ENCODE peak calls at places on chromosomes 13 and 19, in six cellular contexts. D is heart left ventricle, A is GM23338, W is thyroid gland, L is GM23248, N is A549. K is an unnamed sample.

GRCh38 chr19:1511989-1512338 is 855 bp downstream of the ADAMTSL5 start:
- DNase-seq in D (no peak), A (no peak), W (no peak), L (no peak), N (no peak), K (no peak)

GRCh38 chr13:101401196-101401595 is 15.1 kb downstream of the NALCN start:
- DNase-seq in D (no peak), A (no peak), W (no peak), L (peak; percentile 57), N (no peak), K (no peak)

GRCh38 chr13:47310376-47310775 is 413.5 kb upstream of the HTR2A start:
- DNase-seq in D (no peak), A (no peak), W (no peak), L (no peak), N (no peak), K (no peak)

GRCh38 chr19:3323026-3323425 is 43.4 kb upstream of the NFIC start:
- DNase-seq in D (no peak), A (no peak), W (no peak), L (no peak), N (no peak), K (no peak)

GRCh38 chr13:48018637-48019036 is 17.6 kb upstream of the SUCLA2 start:
- DNase-seq in D (no peak), A (no peak), W (no peak), L (no peak), N (no peak), K (no peak)

GRCh38 chr19:17281391-17282304 is at the start of gene ANKLE1:
- DNase-seq in D (peak; percentile 52), A (peak; percentile 88), W (no peak), L (peak; percentile 50), N (no peak), K (no peak)

GRCh38 chr13:114113961-114114360 is 18.5 kb downstream of the RASA3 start:
- DNase-seq in D (no peak), A (no peak), W (no peak), L (no peak), N (no peak), K (no peak)

GRCh38 chr19:20038358-20039202 is 725 bp downstream of the ZNF682 start:
- DNase-seq in D (no peak), A (no peak), W (no peak), L (peak; percentile 63), N (no peak), K (no peak)

GRCh38 chr13:98054301-98054700 is 88.6 kb upstream of the FARP1 start:
- DNase-seq in D (no peak), A (peak; percentile 33), W (no peak), L (no peak), N (no peak), K (no peak)

GRCh38 chr19:35268546-35269424 is at the start of gene USF2:
- DNase-seq in D (peak; percentile 86), A (peak; percentile 78), W (peak; percentile 81), L (peak; percentile 84), N (peak; percentile 97), K (peak; percentile 63)

GRCh38 chr19:2422951-2423880 is 4.2 kb downstream of the TIMM13 start:
- DNase-seq in D (no peak), A (no peak), W (no peak), L (no peak), N (no peak), K (no peak)

GRCh38 chr13:51831519-51831918 is 13.5 kb downstream of the TMEM272 start:
- DNase-seq in D (no peak), A (no peak), W (no peak), L (no peak), N (no peak), K (no peak)
- H3K4me3 ChIP-seq in D (no peak overlapping the region), A (no peak overlapping the region), W (no peak overlapping the region), L (no peak overlapping the region), N (no peak overlapping the region), K (no peak overlapping the region)

DNA sequence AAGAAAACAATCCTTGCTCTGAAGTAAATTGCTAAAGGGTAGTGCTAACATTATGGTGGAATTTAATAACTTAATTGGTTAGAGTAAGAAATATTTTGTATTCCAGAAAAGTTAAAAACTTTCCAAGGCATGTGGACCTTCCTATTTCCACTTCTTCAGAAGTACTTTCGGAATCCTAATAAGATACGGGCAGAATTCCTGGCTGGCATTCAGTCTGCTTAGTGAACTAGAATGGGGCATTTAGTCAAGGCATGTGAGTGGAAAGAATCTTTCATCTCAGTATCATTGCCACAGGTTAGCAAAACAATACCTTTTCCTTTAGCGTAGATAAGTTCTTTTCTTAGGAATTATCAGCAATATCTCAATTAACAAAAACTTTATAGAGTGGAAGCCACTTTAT is 85.1 kb downstream of the TNFRSF19 start:
- DNase-seq in D (no peak), A (no peak), W (no peak), L (no peak), N (no peak), K (no peak)
- H3K27ac ChIP-seq in D (peak overlapping the region; percentile 67), A (no peak overlapping the region), W (no peak overlapping the region), L (no peak overlapping the region), N (no peak overlapping the region), K (no peak overlapping the region)

GRCh38 chr19:49380391-49380790 is 7.7 kb upstream of the KASH5 start:
- DNase-seq in D (no peak), A (no peak), W (no peak), L (no peak), N (no peak), K (no peak)

GRCh38 chr19:49378501-49378900 is 9.5 kb upstream of the KASH5 start:
- DNase-seq in D (no peak), A (no peak), W (no peak), L (no peak), N (no peak), K (no peak)

GRCh38 chr19:49387936-49388372 is at the start of gene KASH5:
- DNase-seq in D (peak; percentile 73), A (peak; percentile 62), W (peak; percentile 68), L (no peak), N (peak; percentile 53), K (peak; percentile 61)

GRCh38 chr19:49382639-49383038 is 5.4 kb upstream of the KASH5 start:
- DNase-seq in D (no peak), A (no peak), W (no peak), L (no peak), N (no peak), K (no peak)

DNA sequence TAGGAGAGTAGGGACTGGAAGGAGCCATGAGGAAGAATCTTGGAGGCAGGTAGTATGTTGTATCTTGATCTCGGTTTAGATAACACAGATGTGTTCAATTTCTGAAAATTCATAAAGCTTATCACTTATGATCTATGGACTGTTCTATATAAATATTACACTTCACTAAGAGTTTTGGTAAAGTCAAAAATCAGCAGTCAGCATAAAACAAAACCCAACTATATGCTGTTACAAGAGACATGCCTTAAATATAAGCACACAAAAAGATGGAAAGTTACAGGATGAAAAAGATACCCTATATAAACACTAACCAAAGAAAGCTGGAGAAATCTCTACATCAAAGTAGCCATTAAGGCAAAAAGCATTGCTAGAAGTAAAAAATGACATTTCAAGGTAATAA is 4.5 kb upstream of the KASH5 start:
- DNase-seq in D (no peak), A (no peak), W (no peak), L (no peak), N (no peak), K (no peak)
- H3K4me1 ChIP-seq in D (no peaks in the 10 kb centered on the region), A (no peaks in the 10 kb centered on the region), W (no peaks in the 10 kb centered on the region), L (no peaks in the 10 kb centered on the region), N (no peaks in the 10 kb centered on the region), K (no peaks in the 10 kb centered on the region)

GRCh38 chr19:10226376-10227214 is 4.5 kb downstream of the S1PR2 start:
- DNase-seq in D (peak; percentile 89), A (no peak), W (no peak), L (peak; percentile 89), N (no peak), K (no peak)
- H3K4me3 ChIP-seq in D (peak overlapping the region; percentile 19), A (no peak overlapping the region), W (no peak overlapping the region), L (peak overlapping the region; percentile 25), N (no peak overlapping the region), K (no peak overlapping the region)

DNA sequence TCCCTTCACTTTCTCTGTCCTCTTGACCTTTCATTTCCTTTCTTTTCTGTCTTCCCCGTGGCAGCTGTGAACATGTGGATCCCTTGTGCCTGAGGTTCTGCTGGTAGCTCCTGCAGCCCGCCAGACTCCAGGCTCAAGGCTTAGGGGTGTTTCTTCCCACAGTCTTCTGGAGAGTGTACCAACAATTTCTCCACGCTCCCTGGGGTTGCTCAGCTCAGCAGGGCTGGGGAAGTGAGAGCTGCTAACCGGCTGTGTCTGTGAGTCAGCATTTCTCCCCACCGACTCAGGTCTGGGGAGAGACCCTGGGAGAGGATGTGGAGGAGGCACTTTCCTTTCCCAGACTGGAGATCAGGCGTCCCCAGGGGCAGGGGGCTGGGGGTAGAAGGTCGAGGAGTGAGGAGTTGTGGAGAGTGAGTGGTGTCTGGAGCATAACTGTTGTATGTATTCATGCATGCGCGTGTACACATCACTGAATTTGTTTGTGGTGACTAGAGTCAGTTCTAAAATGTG is 193.6 kb downstream of the KCNRG start:
- DNase-seq in D (peak; percentile 70), A (peak; percentile 54), W (peak; percentile 58), L (peak; percentile 78), N (peak; percentile 37), K (no peak)
- H3K27ac ChIP-seq in D (peak overlapping the region; percentile 69), A (no peak overlapping the region), W (peak overlapping the region; percentile 53), L (peak overlapping the region; percentile 56), N (peak overlapping the region; percentile 80), K (peak overlapping the region; percentile 45)

GRCh38 chr19:4811328-4812131 is 20.0 kb downstream of the TICAM1 start:
- DNase-seq in D (peak; percentile 82), A (peak; percentile 75), W (peak; percentile 77), L (peak; percentile 67), N (peak; percentile 49), K (peak; percentile 74)
- H3K4me1 ChIP-seq in D (peaks cover 17% of the 10 kb centered on the region), A (no peaks in the 10 kb centered on the region), W (no peaks in the 10 kb centered on the region), L (peaks cover 4% of the 10 kb centered on the region), N (peaks cover 19% of the 10 kb centered on the region), K (no peaks in the 10 kb centered on the region)

GRCh38 chr13:26560456-26560855 is 3.0 kb downstream of the WASF3 start:
- DNase-seq in D (no peak), A (no peak), W (no peak), L (no peak), N (no peak), K (no peak)

GRCh38 chr13:26561636-26562537 is 4.4 kb downstream of the WASF3 start:
- DNase-seq in D (no peak), A (peak; percentile 23), W (no peak), L (peak; percentile 81), N (no peak), K (no peak)

GRCh38 chr13:26562538-26562890 is 5.0 kb downstream of the WASF3 start:
- DNase-seq in D (no peak), A (no peak), W (no peak), L (peak; percentile 47), N (no peak), K (no peak)

GRCh38 chr13:26568132-26568815 is 10.8 kb downstream of the WASF3 start:
- DNase-seq in D (no peak), A (peak; percentile 16), W (peak; percentile 83), L (no peak), N (no peak), K (no peak)

DNA sequence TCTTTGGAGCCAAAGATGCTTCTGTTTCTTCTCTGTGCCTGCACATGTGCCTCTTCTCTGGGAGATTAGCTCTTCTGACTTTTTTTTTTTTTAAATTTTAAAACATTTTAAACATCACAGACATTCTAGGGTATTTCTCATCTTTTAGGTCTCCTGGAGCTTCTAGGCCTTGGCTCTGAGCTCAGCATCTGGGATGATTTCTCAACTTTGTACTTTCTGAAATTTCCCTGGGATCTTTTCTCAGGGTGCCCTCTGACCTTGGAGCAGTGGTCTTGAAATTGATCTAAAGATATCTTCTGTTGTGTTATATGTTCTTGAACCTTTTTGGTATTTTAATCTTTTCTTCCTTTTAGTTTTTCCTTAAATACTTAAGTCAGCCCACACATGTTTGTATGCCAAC is 6.2 kb downstream of the WASF3 start:
- DNase-seq in D (no peak), A (no peak), W (no peak), L (no peak), N (no peak), K (no peak)
- H3K4me3 ChIP-seq in D (no peak overlapping the region), A (no peak overlapping the region), W (no peak overlapping the region), L (no peak overlapping the region), N (no peak overlapping the region), K (no peak overlapping the region)

K was measured in small intestine.